ENCODE peak calls at places on chromosomes 4 and X, in nine cellular contexts. One of them, this sample, is unnamed.
A peak's percentile ranks its signal among the peaks of the same experiment; 100 is the strongest.

GRCh38 chr4:155062948-155063347 is 145.5 kb upstream of the NPY2R start:
- DNase-seq in non-pigmented ciliary epithelial cell: no peak
- DNase-seq in ovary: no peak
- DNase-seq in glutamatergic neuron: no peak
- DNase-seq in astrocyte of the spinal cord: no peak
- DNase-seq in GM04503: no peak
- DNase-seq in EL: no peak
- DNase-seq in activated CD4-positive, alpha-beta T cell treated with anti-CD3 and anti-CD28 coated beads, Interleukin-2, amount 50 U/mL, for 48 hours: no peak
- DNase-seq in left ventricle myocardium inferior: no peak
- DNase-seq in this sample: no peak

GRCh38 chr4:115973768-115974167 is 860.3 kb upstream of the NDST4 start:
- DNase-seq in glutamatergic neuron: no peak
- DNase-seq in non-pigmented ciliary epithelial cell: no peak
- DNase-seq in left ventricle myocardium inferior: no peak
- DNase-seq in ovary: no peak
- DNase-seq in astrocyte of the spinal cord: no peak
- DNase-seq in GM04503: no peak
- DNase-seq in EL: no peak
- DNase-seq in activated CD4-positive, alpha-beta T cell treated with anti-CD3 and anti-CD28 coated beads, Interleukin-2, amount 50 U/mL, for 48 hours: no peak
- DNase-seq in this sample: no peak

GRCh38 chr4:67687639-67688038 is 13.3 kb downstream of the UBA6 start:
- DNase-seq in EL: peak; percentile 65
- DNase-seq in astrocyte of the spinal cord: peak; percentile 51
- DNase-seq in GM04503: no peak
- DNase-seq in non-pigmented ciliary epithelial cell: peak; percentile 43
- DNase-seq in ovary: no peak
- DNase-seq in left ventricle myocardium inferior: no peak
- DNase-seq in activated CD4-positive, alpha-beta T cell treated with anti-CD3 and anti-CD28 coated beads, Interleukin-2, amount 50 U/mL, for 48 hours: no peak
- DNase-seq in glutamatergic neuron: no peak
- DNase-seq in this sample: no peak

GRCh38 chr4:100208964-100209363 is 18.7 kb upstream of the DDIT4L start:
- DNase-seq in astrocyte of the spinal cord: peak; percentile 28
- DNase-seq in GM04503: no peak
- DNase-seq in glutamatergic neuron: no peak
- DNase-seq in non-pigmented ciliary epithelial cell: no peak
- DNase-seq in activated CD4-positive, alpha-beta T cell treated with anti-CD3 and anti-CD28 coated beads, Interleukin-2, amount 50 U/mL, for 48 hours: no peak
- DNase-seq in EL: no peak
- DNase-seq in ovary: no peak
- DNase-seq in left ventricle myocardium inferior: no peak
- DNase-seq in this sample: peak; percentile 42

GRCh38 chr4:153497091-153497531 is 31.0 kb downstream of the TMEM131L start:
- DNase-seq in EL: peak; percentile 58
- DNase-seq in ovary: no peak
- DNase-seq in activated CD4-positive, alpha-beta T cell treated with anti-CD3 and anti-CD28 coated beads, Interleukin-2, amount 50 U/mL, for 48 hours: peak; percentile 54
- DNase-seq in non-pigmented ciliary epithelial cell: no peak
- DNase-seq in GM04503: no peak
- DNase-seq in left ventricle myocardium inferior: no peak
- DNase-seq in astrocyte of the spinal cord: no peak
- DNase-seq in glutamatergic neuron: no peak
- DNase-seq in this sample: peak; percentile 66

GRCh38 chrX:43882294-43882681 is at the start of gene MAOB:
- DNase-seq in GM04503: no peak
- DNase-seq in ovary: peak; percentile 59
- DNase-seq in EL: no peak
- DNase-seq in left ventricle myocardium inferior: peak; percentile 61
- DNase-seq in activated CD4-positive, alpha-beta T cell treated with anti-CD3 and anti-CD28 coated beads, Interleukin-2, amount 50 U/mL, for 48 hours: peak; percentile 20
- DNase-seq in non-pigmented ciliary epithelial cell: no peak
- DNase-seq in glutamatergic neuron: peak; percentile 26
- DNase-seq in astrocyte of the spinal cord: no peak
- DNase-seq in this sample: peak; percentile 52

GRCh38 chrX:57984620-57985019 is 74.4 kb upstream of the ZXDA start:
- DNase-seq in ovary: no peak
- DNase-seq in non-pigmented ciliary epithelial cell: no peak
- DNase-seq in activated CD4-positive, alpha-beta T cell treated with anti-CD3 and anti-CD28 coated beads, Interleukin-2, amount 50 U/mL, for 48 hours: no peak
- DNase-seq in glutamatergic neuron: no peak
- DNase-seq in EL: no peak
- DNase-seq in GM04503: no peak
- DNase-seq in astrocyte of the spinal cord: no peak
- DNase-seq in left ventricle myocardium inferior: no peak
- DNase-seq in this sample: no peak

GRCh38 chr4:121784975-121785374 is 16.1 kb upstream of the EXOSC9 start:
- DNase-seq in glutamatergic neuron: no peak
- DNase-seq in activated CD4-positive, alpha-beta T cell treated with anti-CD3 and anti-CD28 coated beads, Interleukin-2, amount 50 U/mL, for 48 hours: no peak
- DNase-seq in GM04503: peak; percentile 94
- DNase-seq in astrocyte of the spinal cord: peak; percentile 94
- DNase-seq in non-pigmented ciliary epithelial cell: peak; percentile 97
- DNase-seq in left ventricle myocardium inferior: no peak
- DNase-seq in ovary: no peak
- DNase-seq in EL: peak; percentile 97
- DNase-seq in this sample: no peak

GRCh38 chr4:77433102-77433733 is 172.4 kb upstream of the CXCL13 start:
- DNase-seq in astrocyte of the spinal cord: peak; percentile 43
- DNase-seq in GM04503: no peak
- DNase-seq in EL: peak; percentile 34
- DNase-seq in left ventricle myocardium inferior: no peak
- DNase-seq in ovary: no peak
- DNase-seq in glutamatergic neuron: no peak
- DNase-seq in non-pigmented ciliary epithelial cell: no peak
- DNase-seq in activated CD4-positive, alpha-beta T cell treated with anti-CD3 and anti-CD28 coated beads, Interleukin-2, amount 50 U/mL, for 48 hours: no peak
- DNase-seq in this sample: peak; percentile 12

GRCh38 chr4:47705326-47705981 is 132.4 kb downstream of the CORIN start:
- DNase-seq in astrocyte of the spinal cord: peak; percentile 38
- DNase-seq in ovary: no peak
- DNase-seq in non-pigmented ciliary epithelial cell: no peak
- DNase-seq in GM04503: no peak
- DNase-seq in activated CD4-positive, alpha-beta T cell treated with anti-CD3 and anti-CD28 coated beads, Interleukin-2, amount 50 U/mL, for 48 hours: no peak
- DNase-seq in glutamatergic neuron: no peak
- DNase-seq in EL: peak; percentile 13
- DNase-seq in left ventricle myocardium inferior: no peak
- DNase-seq in this sample: no peak

GRCh38 chr4:84238247-84239090 is 260.6 kb downstream of the NKX6-1 start:
- DNase-seq in activated CD4-positive, alpha-beta T cell treated with anti-CD3 and anti-CD28 coated beads, Interleukin-2, amount 50 U/mL, for 48 hours: no peak
- DNase-seq in GM04503: peak; percentile 40
- DNase-seq in left ventricle myocardium inferior: no peak
- DNase-seq in EL: peak; percentile 28
- DNase-seq in ovary: no peak
- DNase-seq in non-pigmented ciliary epithelial cell: no peak
- DNase-seq in glutamatergic neuron: no peak
- DNase-seq in astrocyte of the spinal cord: peak; percentile 54
- DNase-seq in this sample: no peak

GRCh38 chrX:143837010-143837409 is 46.9 kb upstream of the UBE2NL start:
- DNase-seq in GM04503: no peak
- DNase-seq in EL: no peak
- DNase-seq in astrocyte of the spinal cord: no peak
- DNase-seq in ovary: no peak
- DNase-seq in non-pigmented ciliary epithelial cell: no peak
- DNase-seq in left ventricle myocardium inferior: no peak
- DNase-seq in glutamatergic neuron: no peak
- DNase-seq in activated CD4-positive, alpha-beta T cell treated with anti-CD3 and anti-CD28 coated beads, Interleukin-2, amount 50 U/mL, for 48 hours: no peak
- DNase-seq in this sample: no peak

GRCh38 chr4:159008671-159009070 is 94.2 kb upstream of the RAPGEF2 start:
- DNase-seq in non-pigmented ciliary epithelial cell: no peak
- DNase-seq in GM04503: no peak
- DNase-seq in left ventricle myocardium inferior: no peak
- DNase-seq in glutamatergic neuron: no peak
- DNase-seq in astrocyte of the spinal cord: no peak
- DNase-seq in activated CD4-positive, alpha-beta T cell treated with anti-CD3 and anti-CD28 coated beads, Interleukin-2, amount 50 U/mL, for 48 hours: no peak
- DNase-seq in EL: no peak
- DNase-seq in ovary: no peak
- DNase-seq in this sample: no peak

GRCh38 chrX:13123857-13124345 is 79.5 kb upstream of the FAM9C start:
- DNase-seq in EL: peak; percentile 51
- DNase-seq in left ventricle myocardium inferior: no peak
- DNase-seq in glutamatergic neuron: no peak
- DNase-seq in GM04503: no peak
- DNase-seq in activated CD4-positive, alpha-beta T cell treated with anti-CD3 and anti-CD28 coated beads, Interleukin-2, amount 50 U/mL, for 48 hours: no peak
- DNase-seq in non-pigmented ciliary epithelial cell: no peak
- DNase-seq in astrocyte of the spinal cord: peak; percentile 80
- DNase-seq in ovary: no peak
- DNase-seq in this sample: no peak

GRCh38 chrX:106404512-106404911 is 207.3 kb upstream of the RADX start:
- DNase-seq in glutamatergic neuron: no peak
- DNase-seq in activated CD4-positive, alpha-beta T cell treated with anti-CD3 and anti-CD28 coated beads, Interleukin-2, amount 50 U/mL, for 48 hours: no peak
- DNase-seq in GM04503: no peak
- DNase-seq in ovary: no peak
- DNase-seq in EL: no peak
- DNase-seq in left ventricle myocardium inferior: no peak
- DNase-seq in astrocyte of the spinal cord: no peak
- DNase-seq in non-pigmented ciliary epithelial cell: no peak
- DNase-seq in this sample: no peak

GRCh38 chrX:10617186-10617963 is 3.0 kb downstream of the MID1 start:
- DNase-seq in left ventricle myocardium inferior: no peak
- DNase-seq in EL: peak; percentile 41
- DNase-seq in glutamatergic neuron: no peak
- DNase-seq in non-pigmented ciliary epithelial cell: no peak
- DNase-seq in astrocyte of the spinal cord: no peak
- DNase-seq in ovary: no peak
- DNase-seq in GM04503: no peak
- DNase-seq in activated CD4-positive, alpha-beta T cell treated with anti-CD3 and anti-CD28 coated beads, Interleukin-2, amount 50 U/mL, for 48 hours: no peak
- DNase-seq in this sample: no peak

GRCh38 chr4:137378393-137379290 is 153.7 kb downstream of the PCDH18 start:
- DNase-seq in astrocyte of the spinal cord: no peak
- DNase-seq in GM04503: no peak
- DNase-seq in glutamatergic neuron: no peak
- DNase-seq in ovary: no peak
- DNase-seq in activated CD4-positive, alpha-beta T cell treated with anti-CD3 and anti-CD28 coated beads, Interleukin-2, amount 50 U/mL, for 48 hours: no peak
- DNase-seq in left ventricle myocardium inferior: no peak
- DNase-seq in EL: no peak
- DNase-seq in non-pigmented ciliary epithelial cell: no peak
- DNase-seq in this sample: no peak

GRCh38 chrX:87702795-87703194 is 185.2 kb downstream of the KLHL4 start:
- DNase-seq in left ventricle myocardium inferior: no peak
- DNase-seq in ovary: no peak
- DNase-seq in activated CD4-positive, alpha-beta T cell treated with anti-CD3 and anti-CD28 coated beads, Interleukin-2, amount 50 U/mL, for 48 hours: no peak
- DNase-seq in astrocyte of the spinal cord: peak; percentile 57
- DNase-seq in GM04503: no peak
- DNase-seq in glutamatergic neuron: no peak
- DNase-seq in non-pigmented ciliary epithelial cell: no peak
- DNase-seq in EL: no peak
- DNase-seq in this sample: no peak

GRCh38 chr4:823761-824460 is 2.0 kb downstream of the CPLX1 start:
- DNase-seq in EL: no peak
- DNase-seq in astrocyte of the spinal cord: no peak
- DNase-seq in GM04503: no peak
- DNase-seq in left ventricle myocardium inferior: no peak
- DNase-seq in activated CD4-positive, alpha-beta T cell treated with anti-CD3 and anti-CD28 coated beads, Interleukin-2, amount 50 U/mL, for 48 hours: no peak
- DNase-seq in ovary: no peak
- DNase-seq in non-pigmented ciliary epithelial cell: no peak
- DNase-seq in glutamatergic neuron: no peak
- DNase-seq in this sample: no peak

GRCh38 chr4:106803107-106803506 is 233.0 kb downstream of the DKK2 start:
- DNase-seq in non-pigmented ciliary epithelial cell: no peak
- DNase-seq in activated CD4-positive, alpha-beta T cell treated with anti-CD3 and anti-CD28 coated beads, Interleukin-2, amount 50 U/mL, for 48 hours: no peak
- DNase-seq in ovary: no peak
- DNase-seq in astrocyte of the spinal cord: no peak
- DNase-seq in left ventricle myocardium inferior: no peak
- DNase-seq in glutamatergic neuron: no peak
- DNase-seq in GM04503: no peak
- DNase-seq in EL: peak; percentile 57
- DNase-seq in this sample: no peak

GRCh38 chr4:94390804-94391410 is 48.3 kb upstream of the HPGDS start:
- DNase-seq in EL: peak; percentile 14
- DNase-seq in ovary: no peak
- DNase-seq in activated CD4-positive, alpha-beta T cell treated with anti-CD3 and anti-CD28 coated beads, Interleukin-2, amount 50 U/mL, for 48 hours: peak; percentile 14
- DNase-seq in left ventricle myocardium inferior: no peak
- DNase-seq in astrocyte of the spinal cord: peak; percentile 16
- DNase-seq in glutamatergic neuron: no peak
- DNase-seq in non-pigmented ciliary epithelial cell: no peak
- DNase-seq in GM04503: no peak
- DNase-seq in this sample: no peak

GRCh38 chr4:52848255-52848654 is 13.9 kb upstream of the RASL11B start:
- DNase-seq in GM04503: no peak
- DNase-seq in astrocyte of the spinal cord: no peak
- DNase-seq in EL: no peak
- DNase-seq in glutamatergic neuron: no peak
- DNase-seq in activated CD4-positive, alpha-beta T cell treated with anti-CD3 and anti-CD28 coated beads, Interleukin-2, amount 50 U/mL, for 48 hours: no peak
- DNase-seq in ovary: no peak
- DNase-seq in left ventricle myocardium inferior: no peak
- DNase-seq in non-pigmented ciliary epithelial cell: no peak
- DNase-seq in this sample: no peak

GRCh38 chrX:118755633-118756032 is 28.2 kb downstream of the IL13RA1 start:
- DNase-seq in GM04503: no peak
- DNase-seq in astrocyte of the spinal cord: no peak
- DNase-seq in EL: no peak
- DNase-seq in activated CD4-positive, alpha-beta T cell treated with anti-CD3 and anti-CD28 coated beads, Interleukin-2, amount 50 U/mL, for 48 hours: no peak
- DNase-seq in left ventricle myocardium inferior: no peak
- DNase-seq in non-pigmented ciliary epithelial cell: no peak
- DNase-seq in ovary: no peak
- DNase-seq in glutamatergic neuron: no peak
- DNase-seq in this sample: no peak

GRCh38 chrX:129791961-129792570 is 12.3 kb downstream of the SASH3 start:
- DNase-seq in activated CD4-positive, alpha-beta T cell treated with anti-CD3 and anti-CD28 coated beads, Interleukin-2, amount 50 U/mL, for 48 hours: no peak
- DNase-seq in astrocyte of the spinal cord: no peak
- DNase-seq in EL: no peak
- DNase-seq in GM04503: no peak
- DNase-seq in ovary: no peak
- DNase-seq in glutamatergic neuron: no peak
- DNase-seq in non-pigmented ciliary epithelial cell: no peak
- DNase-seq in left ventricle myocardium inferior: no peak
- DNase-seq in this sample: no peak

GRCh38 chr4:24032371-24032989 is 142.6 kb upstream of the PPARGC1A start:
- DNase-seq in left ventricle myocardium inferior: no peak
- DNase-seq in astrocyte of the spinal cord: peak; percentile 7
- DNase-seq in EL: peak; percentile 11
- DNase-seq in ovary: no peak
- DNase-seq in non-pigmented ciliary epithelial cell: no peak
- DNase-seq in activated CD4-positive, alpha-beta T cell treated with anti-CD3 and anti-CD28 coated beads, Interleukin-2, amount 50 U/mL, for 48 hours: no peak
- DNase-seq in GM04503: no peak
- DNase-seq in glutamatergic neuron: peak; percentile 34
- DNase-seq in this sample: no peak

GRCh38 chrX:12973561-12974216 is 1.2 kb upstream of the TMSB4X start:
- DNase-seq in astrocyte of the spinal cord: no peak
- DNase-seq in glutamatergic neuron: no peak
- DNase-seq in GM04503: no peak
- DNase-seq in EL: no peak
- DNase-seq in ovary: peak; percentile 48
- DNase-seq in non-pigmented ciliary epithelial cell: no peak
- DNase-seq in activated CD4-positive, alpha-beta T cell treated with anti-CD3 and anti-CD28 coated beads, Interleukin-2, amount 50 U/mL, for 48 hours: peak; percentile 59
- DNase-seq in left ventricle myocardium inferior: peak; percentile 19
- DNase-seq in this sample: no peak

GRCh38 chr4:15547392-15547791 is 77.7 kb downstream of the CC2D2A start:
- DNase-seq in left ventricle myocardium inferior: no peak
- DNase-seq in non-pigmented ciliary epithelial cell: no peak
- DNase-seq in activated CD4-positive, alpha-beta T cell treated with anti-CD3 and anti-CD28 coated beads, Interleukin-2, amount 50 U/mL, for 48 hours: no peak
- DNase-seq in glutamatergic neuron: no peak
- DNase-seq in GM04503: no peak
- DNase-seq in ovary: no peak
- DNase-seq in astrocyte of the spinal cord: no peak
- DNase-seq in EL: no peak
- DNase-seq in this sample: no peak

GRCh38 chr4:2849267-2850140 is 5.9 kb downstream of the ADD1 start:
- DNase-seq in ovary: no peak
- DNase-seq in non-pigmented ciliary epithelial cell: no peak
- DNase-seq in activated CD4-positive, alpha-beta T cell treated with anti-CD3 and anti-CD28 coated beads, Interleukin-2, amount 50 U/mL, for 48 hours: no peak
- DNase-seq in astrocyte of the spinal cord: peak; percentile 27
- DNase-seq in glutamatergic neuron: no peak
- DNase-seq in left ventricle myocardium inferior: no peak
- DNase-seq in EL: no peak
- DNase-seq in GM04503: no peak
- DNase-seq in this sample: no peak

GRCh38 chrX:131053076-131053475 is 5.1 kb upstream of the ARHGAP36 start:
- DNase-seq in non-pigmented ciliary epithelial cell: no peak
- DNase-seq in EL: no peak
- DNase-seq in activated CD4-positive, alpha-beta T cell treated with anti-CD3 and anti-CD28 coated beads, Interleukin-2, amount 50 U/mL, for 48 hours: no peak
- DNase-seq in glutamatergic neuron: no peak
- DNase-seq in astrocyte of the spinal cord: no peak
- DNase-seq in left ventricle myocardium inferior: no peak
- DNase-seq in GM04503: no peak
- DNase-seq in ovary: no peak
- DNase-seq in this sample: no peak

GRCh38 chrX:155985208-155985607 is 12.3 kb upstream of the IL9R start:
- DNase-seq in ovary: no peak
- DNase-seq in activated CD4-positive, alpha-beta T cell treated with anti-CD3 and anti-CD28 coated beads, Interleukin-2, amount 50 U/mL, for 48 hours: no peak
- DNase-seq in astrocyte of the spinal cord: no peak
- DNase-seq in GM04503: no peak
- DNase-seq in glutamatergic neuron: no peak
- DNase-seq in left ventricle myocardium inferior: no peak
- DNase-seq in EL: no peak
- DNase-seq in non-pigmented ciliary epithelial cell: no peak
- DNase-seq in this sample: no peak

GRCh38 chr4:66034671-66035070 is 364.4 kb upstream of the EPHA5 start:
- DNase-seq in non-pigmented ciliary epithelial cell: no peak
- DNase-seq in activated CD4-positive, alpha-beta T cell treated with anti-CD3 and anti-CD28 coated beads, Interleukin-2, amount 50 U/mL, for 48 hours: no peak
- DNase-seq in glutamatergic neuron: no peak
- DNase-seq in ovary: no peak
- DNase-seq in GM04503: no peak
- DNase-seq in left ventricle myocardium inferior: no peak
- DNase-seq in astrocyte of the spinal cord: no peak
- DNase-seq in EL: no peak
- DNase-seq in this sample: no peak

This sample was measured in T-helper 2 cell treated with Interferon-gamma antibody and Interleukin-4, amounts not matched to agents 5 μg/mL and 100 μg/mL, for 36 hours.